ENCODE peak calls at places on chromosomes 11 and 22, in seven cellular contexts. F, X, J, Q, V, L and T are unnamed samples.

GRCh38 chr22:44814266-44815098 is 62.1 kb downstream of the ARHGAP8 start:
- DNase-seq in L (no peak), J (no peak), Q (no peak), F (no peak), V (no peak), X (no peak), T (no peak)

GRCh38 chr11:102050927-102051575 is 3.8 kb downstream of the CFAP300 start:
- DNase-seq in Q (no peak), V (no peak), F (no peak), X (no peak), L (no peak), J (no peak), T (no peak)

GRCh38 chr11:70637949-70638598 is 239.7 kb downstream of the CTTN start:
- DNase-seq in J (no peak), Q (no peak), L (no peak), V (no peak), X (no peak), F (no peak), T (no peak)

GRCh38 chr11:114285599-114285998 is 10.6 kb upstream of the NNMT start:
- DNase-seq in V (no peak), X (no peak), Q (no peak), L (no peak), J (peak), F (no peak), T (no peak)

GRCh38 chr11:117647872-117648271 is 149.1 kb downstream of the DSCAML1 start:
- DNase-seq in F (no peak), Q (no peak), L (no peak), X (no peak), J (no peak), V (no peak), T (no peak)

GRCh38 chr22:42473484-42474193 is 41.4 kb upstream of the NFAM1 start:
- DNase-seq in L (no peak), J (peak), X (peak), F (peak), Q (no peak), V (peak), T (peak)

GRCh38 chr11:123062892-123063395 is 1.0 kb upstream of the HSPA8 start:
- DNase-seq in V (no peak), X (peak), J (no peak), F (no peak), Q (no peak), L (no peak), T (peak)

GRCh38 chr22:45271667-45272188 is 13.0 kb upstream of the UPK3A start:
- DNase-seq in L (no peak), J (no peak), X (peak), V (no peak), Q (no peak), F (no peak), T (no peak)

GRCh38 chr11:117836077-117836960 is 11.8 kb upstream of the FXYD2 start:
- DNase-seq in V (no peak), J (no peak), Q (no peak), X (no peak), F (no peak), L (peak), T (no peak)

GRCh38 chr11:114447892-114448291 is 8.6 kb downstream of the REXO2 start:
- DNase-seq in V (no peak), Q (no peak), L (no peak), F (no peak), X (no peak), J (no peak), T (no peak)

GRCh38 chr22:19461506-19461905 is 14.0 kb upstream of the C22orf39 start:
- DNase-seq in F (no peak), V (no peak), L (no peak), J (no peak), X (no peak), Q (no peak), T (no peak)

GRCh38 chr11:2779981-2780849 is 80.4 kb upstream of the KCNQ1OT1 start:
- DNase-seq in V (no peak), F (no peak), L (peak), J (no peak), X (no peak), Q (no peak), T (no peak)

GRCh38 chr22:41780714-41781507 is 19.6 kb upstream of the CCDC134 start:
- DNase-seq in L (peak), F (no peak), Q (peak), V (peak), J (peak), X (no peak), T (peak)

GRCh38 chr11:10592331-10592730 is 23.9 kb upstream of the LYVE1 start:
- DNase-seq in J (peak), X (no peak), V (no peak), F (peak), Q (no peak), L (no peak), T (no peak)

GRCh38 chr11:21472256-21472655 is 720.6 kb upstream of the ANO5 start:
- DNase-seq in F (peak), X (no peak), V (no peak), J (no peak), Q (no peak), L (no peak), T (no peak)

GRCh38 chr11:86508604-86509471 is 134.2 kb downstream of the CCDC81 start:
- DNase-seq in L (no peak), X (no peak), V (no peak), Q (no peak), J (no peak), F (peak), T (no peak)

GRCh38 chr22:44667829-44668189 is 34.2 kb upstream of the PRR5 start:
- DNase-seq in F (no peak), Q (no peak), V (no peak), L (no peak), J (no peak), X (no peak), T (no peak)

GRCh38 chr11:93686812-93687211 is 25.3 kb downstream of the CEP295 start:
- DNase-seq in F (no peak), V (no peak), L (no peak), Q (no peak), X (no peak), J (no peak), T (no peak)

GRCh38 chr22:20438066-20438677 is 547 bp upstream of the SCARF2 start:
- DNase-seq in X (no peak), V (no peak), Q (no peak), L (no peak), F (no peak), J (no peak), T (no peak)

GRCh38 chr22:35301370-35301874 is 1.7 kb downstream of the TOM1 start:
- DNase-seq in L (no peak), J (peak), X (no peak), F (peak), V (no peak), Q (no peak), T (no peak)

GRCh38 chr11:10303558-10304363 is 1.1 kb upstream of the ADM start:
- DNase-seq in Q (no peak), X (peak), L (peak), J (peak), F (peak), V (peak), T (no peak)

GRCh38 chr22:25542231-25542630 is 22.2 kb upstream of the GRK3 start:
- DNase-seq in J (no peak), L (no peak), Q (no peak), V (no peak), F (no peak), X (no peak), T (no peak)

GRCh38 chr11:120062561-120062930 is 75.4 kb downstream of the TRIM29 start:
- DNase-seq in X (no peak), F (no peak), L (peak), Q (no peak), J (no peak), V (no peak), T (no peak)

GRCh38 chr11:40689823-40690222 is 769.6 kb downstream of the LRRC4C start:
- DNase-seq in F (no peak), X (no peak), V (no peak), Q (no peak), L (no peak), J (no peak), T (no peak)